ENCODE peak calls at places on chromosomes 16 and 17, in eight cellular contexts. B, P, V, M, W, J, E and N are unnamed samples.

GRCh38 chr17:63116967-63117366 is 150.9 kb downstream of the TANC2 start:
- DNase-seq in M (no peak), B (peak; percentile 15), W (no peak), J (no peak), V (no peak), P (no peak), E (no peak), N (no peak)

GRCh38 chr17:56973520-56973919 is 4.4 kb upstream of the SCPEP1 start:
- DNase-seq in V (no peak), P (no peak), E (no peak), B (peak; percentile 32), M (no peak), W (no peak), J (no peak), N (no peak)

GRCh38 chr17:16351831-16352230 is 1.4 kb downstream of the CENPV start:
- DNase-seq in J (no peak), P (no peak), V (no peak), E (no peak), B (peak; percentile 13), W (no peak), M (no peak), N (no peak)

GRCh38 chr17:55889271-55889670 is 138.4 kb downstream of the PCTP start:
- DNase-seq in E (no peak), V (no peak), J (no peak), P (no peak), M (no peak), B (no peak), W (no peak), N (no peak)

GRCh38 chr16:78113258-78113657 is 13.8 kb downstream of the WWOX start:
- DNase-seq in P (no peak), V (no peak), W (no peak), B (no peak), M (no peak), J (no peak), E (no peak), N (no peak)

GRCh38 chr17:37488009-37488604 is 1.6 kb upstream of the DUSP14 start:
- DNase-seq in E (no peak), W (no peak), J (no peak), B (peak; percentile 77), P (no peak), V (no peak), M (no peak), N (no peak)

GRCh38 chr16:66606000-66606751 is 1.7 kb downstream of the CMTM3 start:
- DNase-seq in V (no peak), J (peak; percentile 88), W (no peak), E (peak; percentile 34), B (no peak), M (no peak), P (no peak), N (no peak)

GRCh38 chr17:56269509-56269908 is 116.2 kb downstream of the ANKFN1 start:
- DNase-seq in W (no peak), P (no peak), M (no peak), E (no peak), B (no peak), V (no peak), J (no peak), N (no peak)

GRCh38 chr16:12486386-12486785 is 317.3 kb downstream of the CPPED1 start:
- DNase-seq in E (no peak), M (no peak), V (no peak), B (no peak), P (no peak), J (peak; percentile 63), W (no peak), N (no peak)

GRCh38 chr17:3944485-3945388 is 19.5 kb downstream of the ATP2A3 start:
- DNase-seq in M (peak; percentile 76), P (peak; percentile 37), W (peak; percentile 66), B (peak; percentile 72), E (peak; percentile 70), J (no peak), V (peak; percentile 56), N (peak; percentile 74)

GRCh38 chr17:79651266-79651665 is 40.4 kb upstream of the RBFOX3 start:
- DNase-seq in J (peak; percentile 70), V (no peak), W (no peak), B (no peak), M (no peak), P (no peak), E (no peak), N (peak; percentile 28)

GRCh38 chr17:2965621-2966275 is 97.7 kb downstream of the OR1D5 start:
- DNase-seq in V (no peak), M (no peak), E (no peak), W (peak; percentile 79), B (peak; percentile 63), P (no peak), J (no peak), N (no peak)

DNA sequence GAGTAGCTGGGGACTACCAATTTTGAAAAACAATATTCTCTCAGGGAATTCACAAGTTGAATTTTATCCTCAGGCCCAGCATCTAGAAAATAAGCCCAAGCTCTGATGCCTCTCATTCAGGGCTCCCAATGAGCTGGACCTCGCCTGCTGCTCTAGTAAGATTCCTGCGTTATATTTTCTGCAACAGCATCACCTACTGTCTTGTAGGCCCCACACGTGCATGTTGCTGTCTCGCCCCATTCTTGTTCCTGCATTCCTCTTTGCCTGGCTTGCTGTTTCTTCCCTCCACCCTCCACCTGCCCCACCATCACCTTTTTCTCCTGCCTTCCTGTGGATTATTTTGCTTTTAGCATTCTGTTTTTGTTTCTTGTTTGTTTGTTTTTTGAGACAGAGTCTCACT is 8.3 kb upstream of the ST6GALNAC2 start:
- DNase-seq in P (no peak), W (no peak), V (no peak), E (no peak), M (no peak), B (no peak), J (no peak), N (no peak)
- TF ChIP-seq CTCF in P (no peak), W (no peak), V (no peak), E (no peak), M (no peak), B (no peak), J (no peak), N (no peak)

DNA sequence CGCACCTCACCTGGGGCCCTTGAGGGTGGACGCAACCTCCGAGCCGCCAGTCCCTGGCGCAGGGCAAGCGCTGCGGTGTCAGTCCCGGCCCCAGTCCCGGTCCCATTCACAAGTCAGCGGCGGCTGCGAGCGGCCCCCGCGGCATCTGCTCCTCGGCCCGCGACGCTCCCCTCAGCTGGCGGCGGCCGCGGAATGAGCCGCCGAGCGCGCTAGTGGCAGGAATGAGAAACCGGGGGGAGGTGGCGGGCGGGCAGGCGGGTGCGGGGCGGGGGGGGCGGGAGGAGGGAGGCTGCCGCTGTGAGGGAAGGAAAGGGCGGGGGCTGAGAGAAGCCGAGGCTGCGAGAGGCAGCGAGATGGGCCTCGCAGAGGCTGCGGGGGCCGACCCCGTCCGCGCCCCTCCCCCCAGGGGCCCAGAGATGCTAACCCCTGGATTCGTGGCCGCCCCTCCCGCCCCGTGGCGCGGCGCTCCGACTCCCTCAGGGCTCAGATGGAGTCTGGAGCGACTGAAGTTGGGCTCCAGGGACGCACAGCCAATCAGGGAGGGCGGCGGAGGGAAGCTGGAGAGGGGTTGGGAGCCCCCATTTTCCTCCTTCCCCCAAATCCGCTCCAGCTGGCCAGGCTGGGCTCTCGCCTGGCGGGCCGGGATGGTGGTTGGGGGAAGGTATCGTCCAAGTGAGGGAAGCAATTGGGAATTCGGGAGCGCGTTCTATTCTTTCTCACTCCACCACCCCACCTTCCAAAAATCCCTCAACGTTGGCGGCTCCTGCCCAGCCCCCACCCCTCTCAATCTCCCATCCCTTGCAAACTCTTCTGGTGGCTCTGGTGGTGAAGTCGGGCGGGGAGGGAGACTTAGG is at the start of gene CDH11:
- DNase-seq in M (peak; percentile 56), E (peak; percentile 70), W (peak; percentile 25), B (peak; percentile 50), J (peak; percentile 88), V (no peak), P (peak; percentile 38), N (peak; percentile 76)
- TF ChIP-seq CTCF in M (peak; percentile 31), E (peak; percentile 39), W (peak; percentile 50), B (peak; percentile 49), J (no peak), V (no peak), P (peak; percentile 41), N (peak; percentile 37)

DNA sequence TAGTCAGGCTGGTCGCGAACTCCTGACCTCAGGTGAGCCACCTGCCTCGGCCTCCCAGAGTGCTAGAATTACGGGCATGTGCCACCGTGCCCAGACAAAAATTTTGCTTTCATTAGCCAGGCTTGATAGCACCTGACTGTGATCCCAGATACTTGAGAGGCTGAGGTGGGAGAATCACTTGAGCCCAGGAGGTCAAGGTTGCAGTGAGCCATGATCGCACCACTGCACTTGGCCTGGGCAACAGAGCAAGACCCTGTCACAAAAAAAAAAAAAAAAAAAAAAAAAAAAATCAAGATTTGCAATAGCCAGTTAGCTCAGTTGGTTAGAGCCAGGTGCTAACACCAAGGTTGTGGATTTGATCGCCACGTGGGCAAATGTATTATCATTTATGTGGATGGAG is 6.1 kb upstream of the FXR2 start:
- DNase-seq in V (no peak), M (no peak), E (no peak), P (no peak), W (no peak), J (no peak), B (no peak), N (no peak)
- TF ChIP-seq CTCF in V (no peak), M (no peak), E (no peak), P (no peak), W (no peak), J (no peak), B (no peak), N (no peak)

GRCh38 chr17:45780921-45781320 is 3.2 kb upstream of the CRHR1 start:
- DNase-seq in W (no peak), E (no peak), M (no peak), P (no peak), B (no peak), J (no peak), V (no peak), N (no peak)
- TF ChIP-seq CTCF in W (no peak), E (no peak), M (no peak), P (no peak), B (no peak), J (no peak), V (no peak), N (no peak)